ENCODE peak calls at places on chromosome 11, in four cellular contexts. One of them, this sample, is unnamed.

GRCh38 chr11:65803797-65804492 is 17.1 kb downstream of the OVOL1 start:
- DNase-seq in uterus: no peak
- DNase-seq in stimulated activated CD4-positive, alpha-beta T cell treated with anti-CD3 and anti-CD28 coated beads, Interleukin-2, amount 100 ng/mL, for 48 hours: no peak
- DNase-seq in aorta: no peak
- DNase-seq in this sample: no peak

GRCh38 chr11:74311352-74311926 is at the start of gene P4HA3:
- DNase-seq in stimulated activated CD4-positive, alpha-beta T cell treated with anti-CD3 and anti-CD28 coated beads, Interleukin-2, amount 100 ng/mL, for 48 hours: peak; percentile 59
- DNase-seq in aorta: peak; percentile 86
- DNase-seq in uterus: peak; percentile 49
- DNase-seq in this sample: peak; percentile 13

GRCh38 chr11:115191761-115192160 is 312.5 kb downstream of the CADM1 start:
- DNase-seq in uterus: no peak
- DNase-seq in aorta: no peak
- DNase-seq in stimulated activated CD4-positive, alpha-beta T cell treated with anti-CD3 and anti-CD28 coated beads, Interleukin-2, amount 100 ng/mL, for 48 hours: no peak
- DNase-seq in this sample: no peak

GRCh38 chr11:93729129-93729616 is 12.1 kb downstream of the TAF1D start:
- DNase-seq in aorta: no peak
- DNase-seq in uterus: no peak
- DNase-seq in stimulated activated CD4-positive, alpha-beta T cell treated with anti-CD3 and anti-CD28 coated beads, Interleukin-2, amount 100 ng/mL, for 48 hours: no peak
- DNase-seq in this sample: no peak

GRCh38 chr11:12800032-12800671 is 125.9 kb downstream of the TEAD1 start:
- DNase-seq in aorta: no peak
- DNase-seq in uterus: no peak
- DNase-seq in stimulated activated CD4-positive, alpha-beta T cell treated with anti-CD3 and anti-CD28 coated beads, Interleukin-2, amount 100 ng/mL, for 48 hours: no peak
- DNase-seq in this sample: no peak

GRCh38 chr11:73072935-73073481 is 69.1 kb downstream of the FCHSD2 start:
- DNase-seq in stimulated activated CD4-positive, alpha-beta T cell treated with anti-CD3 and anti-CD28 coated beads, Interleukin-2, amount 100 ng/mL, for 48 hours: no peak
- DNase-seq in aorta: no peak
- DNase-seq in uterus: no peak
- DNase-seq in this sample: no peak

GRCh38 chr11:813037-813436 is 3.3 kb downstream of the RPLP2 start:
- DNase-seq in uterus: no peak
- DNase-seq in aorta: no peak
- DNase-seq in stimulated activated CD4-positive, alpha-beta T cell treated with anti-CD3 and anti-CD28 coated beads, Interleukin-2, amount 100 ng/mL, for 48 hours: no peak
- DNase-seq in this sample: no peak

GRCh38 chr11:124167852-124168251 is 15.3 kb upstream of the OR10D3 start:
- DNase-seq in aorta: no peak
- DNase-seq in stimulated activated CD4-positive, alpha-beta T cell treated with anti-CD3 and anti-CD28 coated beads, Interleukin-2, amount 100 ng/mL, for 48 hours: no peak
- DNase-seq in uterus: no peak
- DNase-seq in this sample: no peak

GRCh38 chr11:61293869-61294716 is 1.0 kb downstream of the VWCE start:
- DNase-seq in stimulated activated CD4-positive, alpha-beta T cell treated with anti-CD3 and anti-CD28 coated beads, Interleukin-2, amount 100 ng/mL, for 48 hours: peak; percentile 36
- DNase-seq in aorta: peak; percentile 58
- DNase-seq in uterus: peak; percentile 52
- DNase-seq in this sample: no peak

GRCh38 chr11:132874638-132875037 is 657.7 kb downstream of the OPCML start:
- DNase-seq in stimulated activated CD4-positive, alpha-beta T cell treated with anti-CD3 and anti-CD28 coated beads, Interleukin-2, amount 100 ng/mL, for 48 hours: no peak
- DNase-seq in uterus: no peak
- DNase-seq in aorta: no peak
- DNase-seq in this sample: no peak

GRCh38 chr11:22044126-22044525 is 148.8 kb upstream of the ANO5 start:
- DNase-seq in aorta: no peak
- DNase-seq in stimulated activated CD4-positive, alpha-beta T cell treated with anti-CD3 and anti-CD28 coated beads, Interleukin-2, amount 100 ng/mL, for 48 hours: no peak
- DNase-seq in uterus: no peak
- DNase-seq in this sample: no peak

GRCh38 chr11:84089072-84090057 is 803.2 kb upstream of the CCDC90B start:
- DNase-seq in uterus: no peak
- DNase-seq in aorta: no peak
- DNase-seq in stimulated activated CD4-positive, alpha-beta T cell treated with anti-CD3 and anti-CD28 coated beads, Interleukin-2, amount 100 ng/mL, for 48 hours: no peak
- DNase-seq in this sample: no peak

GRCh38 chr11:10866893-10867331 is 9.1 kb upstream of the ZBED5 start:
- DNase-seq in uterus: peak; percentile 34
- DNase-seq in aorta: no peak
- DNase-seq in stimulated activated CD4-positive, alpha-beta T cell treated with anti-CD3 and anti-CD28 coated beads, Interleukin-2, amount 100 ng/mL, for 48 hours: no peak
- DNase-seq in this sample: no peak

GRCh38 chr11:130431806-130432205 is 3.4 kb upstream of the ADAMTS8 start:
- DNase-seq in uterus: no peak
- DNase-seq in aorta: no peak
- DNase-seq in stimulated activated CD4-positive, alpha-beta T cell treated with anti-CD3 and anti-CD28 coated beads, Interleukin-2, amount 100 ng/mL, for 48 hours: no peak
- DNase-seq in this sample: no peak

GRCh38 chr11:103541186-103541795 is 432.1 kb downstream of the DYNC2H1 start:
- DNase-seq in aorta: no peak
- DNase-seq in stimulated activated CD4-positive, alpha-beta T cell treated with anti-CD3 and anti-CD28 coated beads, Interleukin-2, amount 100 ng/mL, for 48 hours: no peak
- DNase-seq in uterus: no peak
- DNase-seq in this sample: peak; percentile 12

GRCh38 chr11:44837650-44838049 is 110.9 kb downstream of the TSPAN18 start:
- DNase-seq in aorta: no peak
- DNase-seq in stimulated activated CD4-positive, alpha-beta T cell treated with anti-CD3 and anti-CD28 coated beads, Interleukin-2, amount 100 ng/mL, for 48 hours: no peak
- DNase-seq in uterus: no peak
- DNase-seq in this sample: no peak

GRCh38 chr11:47267858-47268257 is 2.1 kb upstream of the MADD start:
- DNase-seq in stimulated activated CD4-positive, alpha-beta T cell treated with anti-CD3 and anti-CD28 coated beads, Interleukin-2, amount 100 ng/mL, for 48 hours: no peak
- DNase-seq in uterus: no peak
- DNase-seq in aorta: no peak
- DNase-seq in this sample: no peak

GRCh38 chr11:118961591-118961990 is 5.5 kb downstream of the UPK2 start:
- DNase-seq in aorta: no peak
- DNase-seq in uterus: no peak
- DNase-seq in stimulated activated CD4-positive, alpha-beta T cell treated with anti-CD3 and anti-CD28 coated beads, Interleukin-2, amount 100 ng/mL, for 48 hours: no peak
- DNase-seq in this sample: no peak

GRCh38 chr11:635945-636510 is 1.0 kb upstream of the DRD4 start:
- DNase-seq in uterus: no peak
- DNase-seq in aorta: no peak
- DNase-seq in stimulated activated CD4-positive, alpha-beta T cell treated with anti-CD3 and anti-CD28 coated beads, Interleukin-2, amount 100 ng/mL, for 48 hours: no peak
- DNase-seq in this sample: no peak

GRCh38 chr11:64094463-64095223 is 58.9 kb downstream of the FLRT1 start:
- DNase-seq in uterus: no peak
- DNase-seq in aorta: no peak
- DNase-seq in stimulated activated CD4-positive, alpha-beta T cell treated with anti-CD3 and anti-CD28 coated beads, Interleukin-2, amount 100 ng/mL, for 48 hours: no peak
- DNase-seq in this sample: no peak

GRCh38 chr11:86706341-86707131 is 34.1 kb upstream of the ME3 start:
- DNase-seq in aorta: no peak
- DNase-seq in stimulated activated CD4-positive, alpha-beta T cell treated with anti-CD3 and anti-CD28 coated beads, Interleukin-2, amount 100 ng/mL, for 48 hours: no peak
- DNase-seq in uterus: no peak
- DNase-seq in this sample: no peak

GRCh38 chr11:76291576-76292526 is 85.5 kb upstream of the WNT11 start:
- DNase-seq in aorta: no peak
- DNase-seq in stimulated activated CD4-positive, alpha-beta T cell treated with anti-CD3 and anti-CD28 coated beads, Interleukin-2, amount 100 ng/mL, for 48 hours: no peak
- DNase-seq in uterus: no peak
- DNase-seq in this sample: no peak